ENCODE peak calls at places on chromosomes 2 and 18, in eight cellular contexts. H is choroid plexus epithelial cell; F is AG04449; Q is uterus; Z is AG10803; I is CD8-positive, alpha-beta T cell; T is NB4; E is fibroblast of pulmonary artery. W is an unnamed sample.

GRCh38 chr2:221680548-221680947 is 108.4 kb upstream of the EPHA4 start:
- DNase-seq in T (no peak), F (no peak), Q (no peak), H (no peak), Z (no peak), I (no peak), E (no peak), W (no peak)

GRCh38 chr2:54954705-54955357 is 95.4 kb downstream of the RTN4 start:
- DNase-seq in H (no peak), Q (no peak), E (no peak), T (no peak), F (no peak), I (no peak), Z (no peak), W (no peak)

GRCh38 chr2:88450186-88450585 is 2.3 kb downstream of the FOXI3 start:
- DNase-seq in F (no peak), E (no peak), Z (no peak), H (no peak), Q (no peak), I (no peak), T (no peak), W (no peak)

GRCh38 chr2:197873293-197873701 is 68.9 kb downstream of the PLCL1 start:
- DNase-seq in F (peak; percentile 59), H (peak; percentile 52), E (peak; percentile 35), Z (peak; percentile 88), I (no peak), Q (no peak), T (peak; percentile 10), W (peak; percentile 59)

GRCh38 chr18:74082476-74083070 is 65.1 kb downstream of the FBXO15 start:
- DNase-seq in F (no peak), H (peak; percentile 58), E (peak; percentile 24), Z (peak; percentile 68), T (peak; percentile 74), I (peak; percentile 60), Q (no peak), W (peak; percentile 10)

GRCh38 chr2:109663721-109664120 is 49.6 kb downstream of the SOWAHC start:
- DNase-seq in H (peak; percentile 67), Z (peak; percentile 89), F (no peak), Q (peak; percentile 50), I (no peak), E (peak; percentile 88), T (no peak), W (peak; percentile 83)

GRCh38 chr18:58447342-58448190 is 181.3 kb downstream of the ALPK2 start:
- DNase-seq in Q (peak; percentile 20), H (peak; percentile 27), T (no peak), I (no peak), F (no peak), E (no peak), Z (peak; percentile 40), W (no peak)

GRCh38 chr18:57430166-57430958 is 4.8 kb upstream of the ONECUT2 start:
- DNase-seq in I (no peak), F (no peak), Z (no peak), T (no peak), Q (no peak), E (no peak), H (no peak), W (no peak)

GRCh38 chr18:79496237-79496977 is 100.7 kb downstream of the NFATC1 start:
- DNase-seq in T (no peak), Q (peak; percentile 27), E (peak; percentile 39), F (no peak), I (no peak), H (no peak), Z (no peak), W (no peak)

GRCh38 chr18:7002107-7002506 is 115.5 kb downstream of the LAMA1 start:
- DNase-seq in I (no peak), H (no peak), T (no peak), Q (no peak), Z (no peak), E (no peak), F (no peak), W (no peak)

GRCh38 chr2:97745474-97746172 is 32.2 kb downstream of the ZAP70 start:
- DNase-seq in E (no peak), F (no peak), H (no peak), T (no peak), Z (no peak), Q (no peak), I (peak; percentile 57), W (no peak)

GRCh38 chr2:48906640-48907039 is 151.1 kb upstream of the LHCGR start:
- DNase-seq in E (no peak), I (no peak), T (no peak), F (no peak), Z (no peak), Q (no peak), H (no peak), W (no peak)

GRCh38 chr2:218228366-218229092 is 11.5 kb downstream of the ARPC2 start:
- DNase-seq in Z (no peak), I (no peak), Q (no peak), T (peak; percentile 36), E (peak; percentile 45), H (peak; percentile 27), F (no peak), W (no peak)

GRCh38 chr2:168705534-168706470 is 96.6 kb upstream of the NOSTRIN start:
- DNase-seq in Q (no peak), T (peak; percentile 57), H (peak; percentile 70), Z (peak; percentile 46), F (no peak), E (peak; percentile 71), I (no peak), W (peak; percentile 66)

GRCh38 chr2:185984670-185985069 is 246.1 kb downstream of the FSIP2 start:
- DNase-seq in E (peak; percentile 4), H (peak; percentile 23), Q (no peak), T (no peak), I (no peak), F (no peak), Z (no peak), W (peak; percentile 20)

GRCh38 chr2:224982226-224982625 is 60.0 kb downstream of the DOCK10 start:
- DNase-seq in Q (no peak), H (no peak), E (peak; percentile 63), T (no peak), I (no peak), Z (peak; percentile 9), F (no peak), W (peak; percentile 53)

GRCh38 chr2:111227716-111228141 is 107.0 kb downstream of the BCL2L11 start:
- DNase-seq in Q (no peak), T (no peak), H (peak; percentile 89), E (peak; percentile 73), F (no peak), I (no peak), Z (peak; percentile 96), W (peak; percentile 70)

GRCh38 chr2:205934443-205934842 is 151.5 kb downstream of the INO80D start:
- DNase-seq in Q (no peak), Z (no peak), F (no peak), H (peak; percentile 30), I (no peak), T (peak; percentile 30), E (peak; percentile 22), W (peak; percentile 19)

GRCh38 chr2:196927318-196928225 is 1.1 kb upstream of the PGAP1 start:
- DNase-seq in T (peak; percentile 55), Q (peak; percentile 16), Z (peak; percentile 84), H (peak; percentile 92), I (peak; percentile 54), E (peak; percentile 80), F (peak; percentile 52), W (peak; percentile 82)

GRCh38 chr2:234488913-234489451 is 7.9 kb downstream of the ARL4C start:
- DNase-seq in F (no peak), Z (no peak), H (no peak), I (peak; percentile 73), E (no peak), T (no peak), Q (no peak), W (no peak)

GRCh38 chr2:111900859-111901258 is 2.5 kb downstream of the MERTK start:
- DNase-seq in I (no peak), Z (no peak), H (peak; percentile 62), E (peak; percentile 49), Q (no peak), F (no peak), T (peak; percentile 71), W (peak; percentile 49)

GRCh38 chr2:224885295-224885694 is 157.0 kb downstream of the DOCK10 start:
- DNase-seq in F (no peak), E (no peak), H (peak; percentile 33), I (no peak), T (no peak), Z (no peak), Q (no peak), W (no peak)

GRCh38 chr2:181879295-181879694 is 12.2 kb upstream of the ITPRID2 start:
- DNase-seq in Z (no peak), Q (no peak), T (no peak), H (no peak), E (no peak), F (no peak), I (no peak), W (no peak)
- TF ChIP-seq CTCF in Z (no peak), Q (no peak), T (no peak), H (no peak), E (no peak), F (no peak), I (no peak), W (no peak)

DNA sequence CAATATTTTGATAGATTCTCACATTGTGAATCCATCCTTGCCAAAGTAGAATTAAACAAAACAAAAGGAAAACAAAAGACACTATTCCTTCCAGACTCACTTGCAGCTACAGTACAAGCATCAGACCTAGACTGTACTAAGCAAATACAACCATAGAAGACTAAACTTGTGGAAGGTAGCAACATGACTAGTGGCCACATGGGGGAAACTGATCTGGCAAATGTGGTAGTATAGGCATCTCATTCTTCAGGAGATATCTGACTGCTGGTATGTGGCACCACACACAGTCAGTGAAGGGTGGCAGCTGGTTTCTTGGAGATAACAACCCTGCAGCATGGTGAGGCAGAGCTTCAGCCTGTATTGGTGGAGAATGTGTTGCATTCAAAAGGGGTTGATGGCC is 81.0 kb upstream of the ACVR2A start:
- DNase-seq in H (no peak), Z (no peak), I (no peak), Q (no peak), E (no peak), F (no peak), T (no peak), W (no peak)
- H3K4me3 ChIP-seq in H (no peak overlapping the region), Z (no peak overlapping the region), I (no peak overlapping the region), Q (no peak overlapping the region), E (no peak overlapping the region), F (no peak overlapping the region), T (no peak overlapping the region), W (no peak overlapping the region)

GRCh38 chr2:240840435-240841060 is 20.5 kb upstream of the KIF1A start:
- DNase-seq in T (peak; percentile 51), Z (peak; percentile 57), I (peak; percentile 27), H (peak; percentile 76), E (peak; percentile 75), Q (no peak), F (no peak), W (peak; percentile 79)
- TF ChIP-seq CTCF in T (peak; percentile 60), Z (peak; percentile 72), I (peak; percentile 33), H (peak; percentile 78), E (peak; percentile 75), Q (peak; percentile 40), F (peak; percentile 69), W (peak; percentile 70)

DNA sequence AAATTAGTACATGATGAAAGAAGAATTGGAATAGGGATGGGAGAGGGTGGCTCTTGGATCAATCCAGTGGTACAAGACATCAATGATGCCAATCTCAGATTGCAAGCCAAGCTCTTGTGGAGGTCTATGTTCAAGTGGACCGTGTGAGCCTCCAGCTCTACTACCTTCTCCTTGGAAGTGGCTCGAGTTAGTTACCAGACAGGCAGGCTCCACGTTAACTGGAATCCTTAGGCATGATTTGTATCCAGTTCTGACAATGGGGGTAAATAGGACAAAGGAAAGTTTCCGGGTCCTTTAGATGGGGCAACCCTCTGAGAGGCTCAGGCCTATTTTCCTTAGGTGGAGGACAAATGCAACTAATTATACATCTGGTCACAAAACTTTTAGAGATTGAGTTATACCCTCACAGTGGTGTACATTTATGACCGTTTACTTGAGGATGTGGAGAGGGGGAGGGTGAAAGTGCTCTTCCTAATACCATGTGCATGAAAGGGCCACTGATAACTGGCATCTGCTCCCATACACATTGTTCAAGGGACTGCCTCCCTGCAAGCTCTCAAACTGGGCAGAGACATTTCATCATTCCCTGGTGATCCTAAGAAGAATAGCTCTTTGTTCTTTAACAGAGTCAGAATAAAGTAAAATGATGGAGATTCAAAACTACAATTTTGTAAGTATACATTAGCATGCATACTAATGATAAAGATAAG is 180.2 kb downstream of the SOCS6 start:
- DNase-seq in H (no peak), E (peak; percentile 35), I (no peak), Q (no peak), T (peak; percentile 50), Z (no peak), F (no peak), W (no peak)
- H3K4me3 ChIP-seq in H (no peak overlapping the region), E (no peak overlapping the region), I (no peak overlapping the region), Q (no peak overlapping the region), T (no peak overlapping the region), Z (no peak overlapping the region), F (no peak overlapping the region), W (no peak overlapping the region)

W was measured in cardiac fibroblast.